ENCODE peak calls at places on chromosomes 13 and 19, in six cellular contexts. S, E, P, B, X and T are unnamed samples.

GRCh38 chr13:76319921-76320320 is 566.3 kb downstream of the KCTD12 start:
- DNase-seq in S (no peak), E (no peak), P (no peak), B (no peak), X (no peak), T (no peak)

GRCh38 chr13:24050292-24050711 is 110.2 kb upstream of the SPATA13 start:
- DNase-seq in S (peak), E (no peak), P (no peak), B (no peak), X (peak), T (peak)

GRCh38 chr13:45564108-45564507 is 51.4 kb downstream of the ERICH6B start:
- DNase-seq in S (peak), E (peak), P (no peak), B (no peak), X (no peak), T (peak)

GRCh38 chr13:74243637-74244526 is 109.7 kb upstream of the KLF12 start:
- DNase-seq in S (peak), E (no peak), P (no peak), B (no peak), X (no peak), T (peak)

GRCh38 chr13:32938907-32939306 is 77.3 kb upstream of the KL start:
- DNase-seq in S (peak), E (no peak), P (no peak), B (no peak), X (peak), T (peak)

GRCh38 chr13:107669356-107669755 is 546.0 kb downstream of the LIG4 start:
- DNase-seq in S (peak), E (no peak), P (no peak), B (no peak), X (no peak), T (peak)

GRCh38 chr19:39031368-39032163 is 783 bp downstream of the FBXO27 start:
- DNase-seq in S (peak), E (peak), P (peak), B (peak), X (peak), T (no peak)

GRCh38 chr13:106182404-106182803 is 353.1 kb downstream of the EFNB2 start:
- DNase-seq in S (peak), E (no peak), P (no peak), B (no peak), X (no peak), T (peak)

GRCh38 chr13:91141619-91142061 is 205.8 kb upstream of the MIR17HG start:
- DNase-seq in S (peak), E (no peak), P (no peak), B (no peak), X (no peak), T (no peak)

GRCh38 chr19:1112254-1113208 is 8.7 kb downstream of the GPX4 start:
- DNase-seq in S (no peak), E (no peak), P (peak), B (no peak), X (peak), T (no peak)

GRCh38 chr13:23069571-23069970 is 111.2 kb upstream of the SGCG start:
- DNase-seq in S (no peak), E (no peak), P (no peak), B (no peak), X (peak), T (peak)

GRCh38 chr19:17835182-17836006 is 12.4 kb downstream of the JAK3 start:
- DNase-seq in S (peak), E (no peak), P (no peak), B (no peak), X (peak), T (no peak)

DNA sequence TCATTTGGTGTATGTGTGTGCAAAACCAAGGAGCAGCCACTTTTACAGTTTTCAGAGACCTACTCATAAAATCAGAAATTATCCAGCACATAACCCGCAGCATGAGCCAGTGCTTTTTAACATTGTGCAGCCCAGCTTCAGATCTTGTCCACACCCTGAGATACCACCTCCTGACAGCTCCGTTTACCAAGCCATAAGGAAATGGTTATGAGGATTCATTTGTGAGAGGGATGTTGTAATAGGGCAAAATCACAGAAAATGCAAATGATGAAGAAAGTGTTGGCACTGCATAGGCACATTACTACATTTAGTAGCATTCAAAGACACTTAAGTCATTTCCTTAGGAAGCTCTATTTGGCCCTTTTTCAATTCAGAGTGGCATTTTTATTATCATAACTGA is 277.4 kb downstream of the DNAJC15 start:
- DNase-seq in S (no peak), E (no peak), P (no peak), B (no peak), X (no peak), T (peak)
- H2BK120ac ChIP-seq in S (no peak), E (no peak), P (no peak), B (no peak), X (no peak), T (peak)

GRCh38 chr19:46845959-46846459 is 4.6 kb downstream of the AP2S1 start:
- DNase-seq in S (no peak), E (no peak), P (no peak), B (no peak), X (no peak), T (no peak)
- H2AFZ ChIP-seq in S (no peak), E (no peak), P (no peak), B (no peak), X (peak), T (no peak)

GRCh38 chr13:113291997-113292862 is 4.8 kb upstream of the LAMP1 start:
- DNase-seq in S (peak), E (no peak), P (peak), B (peak), X (peak), T (peak)
- H2BK120ac ChIP-seq in S (no peak), E (no peak), P (no peak), B (no peak), X (no peak), T (peak)

DNA sequence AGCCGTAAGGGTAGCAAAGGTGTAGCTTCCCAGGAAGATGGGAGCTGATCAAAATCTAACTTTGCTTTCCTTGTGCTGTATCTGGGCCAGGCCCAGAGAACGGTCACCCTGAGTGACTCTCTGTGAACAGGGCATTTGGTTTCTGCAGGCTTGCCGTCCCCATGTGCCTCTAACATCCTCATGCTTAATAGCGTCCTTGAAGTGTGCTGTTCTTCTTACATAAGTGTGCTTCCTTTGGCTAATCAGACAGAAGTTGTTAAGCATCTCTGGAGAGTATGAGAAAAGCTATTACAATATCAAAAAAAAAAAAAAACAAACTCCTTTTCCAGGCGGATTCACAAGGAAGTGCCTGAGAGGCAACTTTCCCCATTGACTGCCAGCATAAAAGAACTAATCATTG is 503.7 kb downstream of the DIAPH3 start:
- DNase-seq in S (no peak), E (no peak), P (no peak), B (no peak), X (no peak), T (no peak)
- H2AFZ ChIP-seq in S (no peak), E (no peak), P (no peak), B (no peak), X (no peak), T (no peak)

DNA sequence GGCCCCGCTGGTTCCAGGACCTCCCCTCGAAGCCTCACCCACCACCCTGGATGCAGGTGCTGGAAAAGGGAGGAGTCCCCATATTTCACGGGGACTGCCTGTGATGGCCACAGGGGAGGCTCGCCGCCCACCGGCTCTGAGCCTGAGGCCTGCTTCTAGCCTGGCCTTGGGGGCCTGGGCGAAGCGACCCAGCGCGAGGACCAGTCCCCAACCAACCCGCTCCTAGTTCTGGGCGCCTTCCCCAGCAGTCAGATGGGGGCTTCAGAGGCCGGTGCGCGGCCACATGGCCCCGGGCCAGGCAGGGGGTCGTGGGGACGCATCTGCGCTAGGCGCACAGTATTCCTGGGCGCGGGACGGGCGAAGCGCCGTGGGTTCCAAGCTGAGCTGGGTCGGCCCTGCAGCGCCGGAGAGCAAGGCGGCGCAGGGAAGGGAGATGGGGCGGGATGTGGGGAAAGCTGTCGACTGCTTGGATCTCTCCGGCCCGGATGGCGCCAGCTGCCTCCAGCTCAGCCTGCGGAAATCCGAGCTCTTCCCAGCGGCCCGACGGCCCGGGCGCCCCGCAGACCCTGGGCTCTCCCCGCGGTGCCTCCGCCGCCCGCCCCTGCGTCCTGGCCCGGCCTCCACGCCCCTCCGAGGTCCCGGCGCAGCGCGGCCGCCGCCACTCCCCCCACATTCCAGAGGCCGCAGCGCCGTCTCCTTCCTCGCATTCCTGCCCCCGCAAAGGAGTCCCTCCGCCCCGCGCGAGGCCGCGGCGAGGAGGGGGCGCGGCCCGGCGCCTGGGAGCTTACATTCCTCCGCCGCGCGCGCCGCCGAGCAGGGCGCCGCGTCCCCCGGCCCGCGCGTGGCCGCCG is at the start of gene WTIP:
- DNase-seq in S (peak), E (peak), P (peak), B (peak), X (peak), T (peak)
- H2BK120ac ChIP-seq in S (peak), E (peak), P (no peak), B (no peak), X (peak), T (peak)

GRCh38 chr13:51845574-51846318 is 769 bp upstream of the TMEM272 start:
- DNase-seq in S (no peak), E (no peak), P (peak), B (no peak), X (no peak), T (no peak)
- H2AFZ ChIP-seq in S (peak), E (peak), P (no peak), B (peak), X (peak), T (peak)

GRCh38 chr19:49591731-49592485 is 926 bp downstream of the PRR12 start:
- DNase-seq in S (peak), E (no peak), P (peak), B (peak), X (peak), T (peak)
- H2BK120ac ChIP-seq in S (peak), E (peak), P (no peak), B (no peak), X (no peak), T (no peak)

GRCh38 chr13:68784275-68784674 is 1323.4 kb upstream of the ATXN8OS start:
- DNase-seq in S (no peak), E (no peak), P (no peak), B (no peak), X (no peak), T (no peak)
- H2AFZ ChIP-seq in S (no peak), E (no peak), P (no peak), B (no peak), X (no peak), T (no peak)